ENCODE peak calls at places on chromosomes 3 and 15, in eight cellular contexts. C, Y, F, T, Q, B, H and Z are unnamed samples.

GRCh38 chr3:44659434-44659833 is 10.9 kb downstream of the ZNF35 start:
- DNase-seq in B (no peak), F (no peak), C (no peak), Q (no peak), H (no peak), T (no peak), Y (no peak), Z (no peak)

GRCh38 chr15:59232476-59232875 is 25.8 kb downstream of the LDHAL6B start:
- DNase-seq in Q (peak), F (no peak), H (no peak), B (no peak), Y (no peak), T (no peak), C (no peak), Z (no peak)

GRCh38 chr3:34008836-34009479 is 210.5 kb downstream of the PDCD6IP start:
- DNase-seq in F (no peak), Q (no peak), T (no peak), Y (no peak), C (no peak), B (no peak), H (no peak), Z (no peak)

GRCh38 chr15:95693917-95694316 is 636.6 kb upstream of the NR2F2 start:
- DNase-seq in F (no peak), C (no peak), Q (no peak), H (no peak), T (no peak), Y (no peak), B (no peak), Z (no peak)

GRCh38 chr15:38553071-38553470 is 11.5 kb downstream of the RASGRP1 start:
- DNase-seq in H (no peak), T (no peak), B (no peak), F (no peak), Y (no peak), C (no peak), Q (no peak), Z (no peak)

GRCh38 chr15:76197703-76198455 is 113.4 kb downstream of the ETFA start:
- DNase-seq in T (no peak), C (no peak), F (peak), B (no peak), Q (no peak), H (no peak), Y (no peak), Z (no peak)

GRCh38 chr15:70101459-70102113 is 3.9 kb upstream of the TLE3 start:
- DNase-seq in F (no peak), C (peak), H (peak), B (peak), Y (no peak), Q (peak), T (no peak), Z (no peak)

GRCh38 chr3:8663177-8664061 is 18.8 kb upstream of the SSUH2 start:
- DNase-seq in F (peak), H (peak), T (peak), B (peak), Y (no peak), Q (peak), C (peak), Z (peak)

GRCh38 chr3:43512749-43513404 is 108.9 kb downstream of the ANO10 start:
- DNase-seq in Q (peak), B (no peak), H (no peak), C (no peak), T (no peak), F (no peak), Y (no peak), Z (no peak)

GRCh38 chr15:41574158-41574557 is 15.1 kb downstream of the TYRO3 start:
- DNase-seq in F (no peak), C (no peak), T (no peak), Y (no peak), H (no peak), Q (no peak), B (no peak), Z (no peak)

GRCh38 chr3:63228677-63229076 is 49.4 kb upstream of the SYNPR start:
- DNase-seq in C (peak), F (no peak), Q (peak), T (no peak), H (peak), Y (no peak), B (peak), Z (no peak)

GRCh38 chr15:86481720-86482119 is 402.0 kb downstream of the AGBL1 start:
- DNase-seq in B (no peak), H (no peak), T (no peak), Y (no peak), C (no peak), F (no peak), Q (no peak), Z (no peak)

GRCh38 chr3:146152841-146153240 is 8.1 kb downstream of the PLOD2 start:
- DNase-seq in B (no peak), C (no peak), F (no peak), Y (no peak), Q (no peak), H (no peak), T (no peak), Z (no peak)

GRCh38 chr15:100780208-100780800 is 99.3 kb upstream of the ALDH1A3 start:
- DNase-seq in H (no peak), F (no peak), B (no peak), T (no peak), C (no peak), Q (no peak), Y (no peak), Z (no peak)

GRCh38 chr15:74594455-74594854 is 21.2 kb upstream of the CLK3 start:
- DNase-seq in T (no peak), C (no peak), H (no peak), B (no peak), Q (no peak), Y (no peak), F (no peak), Z (no peak)

GRCh38 chr3:100486808-100487207 is 5.6 kb upstream of the TMEM45A start:
- DNase-seq in T (no peak), Q (no peak), B (no peak), Y (no peak), H (no peak), F (no peak), C (no peak), Z (no peak)

GRCh38 chr3:113535898-113536297 is 3.5 kb downstream of the SIDT1 start:
- DNase-seq in Y (no peak), B (no peak), T (no peak), Q (no peak), F (no peak), H (no peak), C (no peak), Z (no peak)

GRCh38 chr15:36284911-36285310 is 294.5 kb upstream of the CDIN1 start:
- DNase-seq in C (no peak), Y (no peak), H (no peak), T (no peak), B (no peak), F (no peak), Q (no peak), Z (no peak)

GRCh38 chr3:132135628-132136333 is 101.0 kb upstream of the CPNE4 start:
- DNase-seq in H (no peak), T (no peak), C (no peak), Q (peak), Y (no peak), B (no peak), F (no peak), Z (no peak)

GRCh38 chr3:24886511-24886910 is 391.9 kb upstream of the THRB start:
- DNase-seq in H (no peak), T (no peak), Y (no peak), C (no peak), Q (no peak), B (no peak), F (no peak), Z (no peak)

GRCh38 chr15:22850055-22850454 is 11.6 kb downstream of the NIPA2 start:
- DNase-seq in Q (no peak), B (no peak), H (no peak), C (no peak), T (no peak), F (no peak), Y (no peak), Z (no peak)

GRCh38 chr3:197520311-197521276 is 35.2 kb downstream of the BDH1 start:
- DNase-seq in Q (peak), H (no peak), Y (no peak), C (peak), B (no peak), F (no peak), T (no peak), Z (no peak)

GRCh38 chr3:170044280-170044679 is 6.5 kb downstream of the GPR160 start:
- DNase-seq in Q (no peak), B (no peak), F (no peak), Y (no peak), T (no peak), C (no peak), H (no peak), Z (no peak)

GRCh38 chr15:64149424-64150235 is 1.9 kb upstream of the SNX22 start:
- DNase-seq in B (no peak), Q (no peak), F (no peak), Y (no peak), C (no peak), T (no peak), H (no peak), Z (no peak)

GRCh38 chr3:72161870-72162617 is 377.1 kb upstream of the PROK2 start:
- DNase-seq in Q (no peak), Y (no peak), H (no peak), C (peak), T (no peak), B (peak), F (peak), Z (no peak)

GRCh38 chr15:76533995-76534394 is 197.4 kb downstream of the ISL2 start:
- DNase-seq in Q (no peak), C (no peak), F (no peak), B (no peak), T (no peak), Y (no peak), H (no peak), Z (no peak)

GRCh38 chr3:72453686-72454085 is 394.6 kb downstream of the SHQ1 start:
- DNase-seq in H (no peak), Y (no peak), Q (no peak), B (no peak), T (no peak), C (no peak), F (no peak), Z (no peak)

GRCh38 chr3:124415471-124415960 is 314.7 kb upstream of the UMPS start:
- DNase-seq in B (no peak), T (no peak), Q (no peak), Y (no peak), H (no peak), C (no peak), F (no peak), Z (no peak)

GRCh38 chr15:45670061-45670460 is 35.2 kb downstream of the SQOR start:
- DNase-seq in Q (no peak), C (no peak), H (no peak), Y (no peak), F (no peak), T (no peak), B (no peak), Z (no peak)

GRCh38 chr3:128448491-128448890 is 18.2 kb downstream of the DNAJB8 start:
- DNase-seq in F (no peak), Y (no peak), T (no peak), H (no peak), B (no peak), Q (no peak), C (no peak), Z (no peak)

GRCh38 chr3:38713121-38713520 is 63.6 kb upstream of the SCN5A start:
- DNase-seq in C (no peak), B (no peak), Y (no peak), H (no peak), Q (no peak), T (no peak), F (no peak), Z (no peak)

GRCh38 chr3:10336761-10337160 is 15.8 kb upstream of the SEC13 start:
- DNase-seq in Q (no peak), F (no peak), T (no peak), C (no peak), Y (no peak), B (no peak), H (no peak), Z (no peak)

GRCh38 chr3:59790241-59790640 is 740.4 kb upstream of the CFAP20DC start:
- DNase-seq in C (no peak), Q (no peak), H (no peak), Y (no peak), B (no peak), T (no peak), F (no peak), Z (no peak)

GRCh38 chr3:172522871-172523818 is at the start of gene TNFSF10:
- DNase-seq in T (peak), C (no peak), Y (peak), Q (no peak), F (peak), H (peak), B (no peak), Z (peak)

GRCh38 chr3:107404727-107405519 is 27.7 kb downstream of the CCDC54 start:
- DNase-seq in C (no peak), Q (peak), Y (no peak), B (no peak), H (no peak), F (no peak), T (no peak), Z (no peak)

GRCh38 chr3:29141912-29142262 is 139.0 kb upstream of the RBMS3 start:
- DNase-seq in B (no peak), F (no peak), Y (no peak), T (no peak), C (no peak), Q (no peak), H (no peak), Z (no peak)

GRCh38 chr3:72475258-72476138 is 372.7 kb downstream of the SHQ1 start:
- DNase-seq in F (no peak), H (no peak), Q (no peak), Y (no peak), B (no peak), T (no peak), C (no peak), Z (no peak)